ENCODE peak calls at places on chromosomes 6 and 20, in four cellular contexts. One of them, this sample, is unnamed. For H3K36me3 and H3K4me1, the result is how much of the 10 kb centered on the place peaks cover.

GRCh38 chr6:121365499-121366183 is 31.4 kb upstream of the TBC1D32 start:
- DNase-seq in spleen: no peak
- DNase-seq in lower lobe of right lung: no peak
- DNase-seq in H1: no peak
- DNase-seq in this sample: no peak

GRCh38 chr6:67736161-67736560 is 898.9 kb upstream of the ADGRB3 start:
- DNase-seq in spleen: no peak
- DNase-seq in lower lobe of right lung: no peak
- DNase-seq in H1: no peak
- DNase-seq in this sample: no peak

GRCh38 chr6:89048286-89048923 is 32.1 kb upstream of the PNRC1 start:
- DNase-seq in H1: no peak
- DNase-seq in spleen: no peak
- DNase-seq in lower lobe of right lung: no peak
- DNase-seq in this sample: no peak

GRCh38 chr6:47161176-47161687 is 119.1 kb upstream of the ADGRF1 start:
- DNase-seq in H1: no peak
- DNase-seq in lower lobe of right lung: no peak
- DNase-seq in spleen: no peak
- DNase-seq in this sample: no peak

GRCh38 chr6:44386364-44386928 is 1.1 kb upstream of the CDC5L start:
- DNase-seq in lower lobe of right lung: peak
- DNase-seq in spleen: no peak
- DNase-seq in H1: no peak
- DNase-seq in this sample: no peak

GRCh38 chr6:17277256-17277655 is 3.9 kb upstream of the RBM24 start:
- DNase-seq in lower lobe of right lung: no peak
- DNase-seq in spleen: no peak
- DNase-seq in H1: no peak
- DNase-seq in this sample: no peak

GRCh38 chr6:146876271-146877151 is 277.7 kb downstream of the ADGB start:
- DNase-seq in H1: no peak
- DNase-seq in spleen: no peak
- DNase-seq in lower lobe of right lung: no peak
- DNase-seq in this sample: no peak

GRCh38 chr6:43750622-43751021 is 19.4 kb upstream of the VEGFA start:
- DNase-seq in spleen: no peak
- DNase-seq in H1: no peak
- DNase-seq in lower lobe of right lung: no peak
- DNase-seq in this sample: no peak

GRCh38 chr6:130473886-130474285 is 108.1 kb downstream of the TMEM200A start:
- DNase-seq in lower lobe of right lung: no peak
- DNase-seq in spleen: no peak
- DNase-seq in H1: no peak
- DNase-seq in this sample: no peak

GRCh38 chr6:31713991-31714684 is 1.0 kb upstream of the LY6G6D start:
- DNase-seq in lower lobe of right lung: no peak
- DNase-seq in spleen: no peak
- DNase-seq in H1: no peak
- DNase-seq in this sample: no peak

GRCh38 chr6:26309731-26310142 is 55.3 kb upstream of the BTN3A2 start:
- DNase-seq in H1: no peak
- DNase-seq in spleen: no peak
- DNase-seq in lower lobe of right lung: no peak
- DNase-seq in this sample: no peak

GRCh38 chr20:432208-432607 is 24.1 kb downstream of the RBCK1 start:
- DNase-seq in H1: no peak
- DNase-seq in spleen: no peak
- DNase-seq in lower lobe of right lung: no peak
- DNase-seq in this sample: no peak
- H3K36me3 ChIP-seq in H1: under half
- H3K36me3 ChIP-seq in spleen: half or more
- H3K36me3 ChIP-seq in lower lobe of right lung: half or more
- H3K36me3 ChIP-seq in this sample: under half

GRCh38 chr6:132404330-132404729 is 3.1 kb upstream of the MOXD1 start:
- DNase-seq in H1: no peak
- DNase-seq in spleen: no peak
- DNase-seq in lower lobe of right lung: no peak
- DNase-seq in this sample: no peak

GRCh38 chr6:132401941-132402275 is 633 bp upstream of the MOXD1 start:
- DNase-seq in H1: no peak
- DNase-seq in spleen: no peak
- DNase-seq in lower lobe of right lung: no peak
- DNase-seq in this sample: no peak

GRCh38 chr6:132401120-132401940 is at the start of gene MOXD1:
- DNase-seq in H1: no peak
- DNase-seq in lower lobe of right lung: no peak
- DNase-seq in spleen: peak
- DNase-seq in this sample: peak

GRCh38 chr6:132405143-132405915 is 4.1 kb upstream of the MOXD1 start:
- DNase-seq in H1: no peak
- DNase-seq in lower lobe of right lung: no peak
- DNase-seq in spleen: no peak
- DNase-seq in this sample: no peak

GRCh38 chr6:132404736-132405135 is 3.5 kb upstream of the MOXD1 start:
- DNase-seq in spleen: no peak
- DNase-seq in lower lobe of right lung: no peak
- DNase-seq in H1: no peak
- DNase-seq in this sample: no peak
- H3K4me3 ChIP-seq in spleen: no peak
- H3K4me3 ChIP-seq in lower lobe of right lung: no peak
- H3K4me3 ChIP-seq in H1: no peak
- H3K4me3 ChIP-seq in this sample: no peak

DNA sequence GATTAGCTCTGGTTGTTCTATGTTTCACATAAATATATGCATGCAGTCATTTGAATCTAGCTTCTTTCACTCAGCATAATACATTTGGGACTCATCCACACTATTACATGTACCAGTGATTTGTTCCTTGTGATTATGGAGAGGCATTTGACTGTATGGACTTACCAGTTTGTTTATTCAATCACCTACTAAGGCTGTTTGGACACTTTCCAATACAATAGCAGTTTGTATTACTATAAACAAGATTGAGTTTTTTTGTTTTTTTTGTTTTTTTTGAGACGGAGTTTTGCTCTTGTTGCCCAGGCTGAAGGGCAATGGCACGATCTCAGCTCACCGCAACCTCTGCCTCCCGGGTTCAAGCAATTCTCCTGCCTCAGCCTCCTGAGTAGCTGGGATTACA is 109.8 kb upstream of the DST start:
- DNase-seq in spleen: no peak
- DNase-seq in lower lobe of right lung: no peak
- DNase-seq in H1: no peak
- DNase-seq in this sample: no peak
- H3K4me1 ChIP-seq in spleen: under half
- H3K4me1 ChIP-seq in lower lobe of right lung: under half
- H3K4me1 ChIP-seq in H1: under half
- H3K4me1 ChIP-seq in this sample: under half

GRCh38 chr20:44904377-44904776 is 5.5 kb upstream of the PABPC1L start:
- DNase-seq in spleen: no peak
- DNase-seq in lower lobe of right lung: no peak
- DNase-seq in H1: no peak
- DNase-seq in this sample: no peak
- H3K36me3 ChIP-seq in spleen: half or more
- H3K36me3 ChIP-seq in lower lobe of right lung: half or more
- H3K36me3 ChIP-seq in H1: under half
- H3K36me3 ChIP-seq in this sample: under half

DNA sequence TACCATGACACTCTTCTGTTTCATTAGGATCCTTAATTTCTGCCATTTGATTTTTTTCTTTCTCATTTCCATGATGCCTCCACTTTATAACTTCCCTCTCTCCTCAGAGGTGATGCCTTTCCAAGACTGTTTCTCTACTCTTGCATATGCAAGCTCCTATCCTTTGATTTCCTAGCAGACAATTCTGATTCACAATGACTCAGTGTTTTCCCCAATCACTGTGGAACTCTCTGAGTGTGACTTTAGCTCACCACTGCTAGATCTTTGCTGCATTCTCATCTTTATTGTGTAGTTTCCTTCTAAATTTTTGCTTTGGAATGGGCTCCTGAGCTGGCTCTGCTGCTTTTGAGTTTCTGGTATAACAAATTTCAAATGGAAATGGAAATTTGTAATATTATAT is 184.9 kb downstream of the TINAG start:
- DNase-seq in lower lobe of right lung: no peak
- DNase-seq in H1: no peak
- DNase-seq in spleen: no peak
- DNase-seq in this sample: no peak
- H3K4me3 ChIP-seq in lower lobe of right lung: no peak
- H3K4me3 ChIP-seq in H1: no peak
- H3K4me3 ChIP-seq in spleen: no peak
- H3K4me3 ChIP-seq in this sample: no peak

GRCh38 chr6:40444307-40444706 is 142.9 kb downstream of the LRFN2 start:
- DNase-seq in H1: no peak
- DNase-seq in spleen: no peak
- DNase-seq in lower lobe of right lung: no peak
- DNase-seq in this sample: no peak
- H3K4me1 ChIP-seq in H1: under half
- H3K4me1 ChIP-seq in spleen: under half
- H3K4me1 ChIP-seq in lower lobe of right lung: under half
- H3K4me1 ChIP-seq in this sample: under half

DNA sequence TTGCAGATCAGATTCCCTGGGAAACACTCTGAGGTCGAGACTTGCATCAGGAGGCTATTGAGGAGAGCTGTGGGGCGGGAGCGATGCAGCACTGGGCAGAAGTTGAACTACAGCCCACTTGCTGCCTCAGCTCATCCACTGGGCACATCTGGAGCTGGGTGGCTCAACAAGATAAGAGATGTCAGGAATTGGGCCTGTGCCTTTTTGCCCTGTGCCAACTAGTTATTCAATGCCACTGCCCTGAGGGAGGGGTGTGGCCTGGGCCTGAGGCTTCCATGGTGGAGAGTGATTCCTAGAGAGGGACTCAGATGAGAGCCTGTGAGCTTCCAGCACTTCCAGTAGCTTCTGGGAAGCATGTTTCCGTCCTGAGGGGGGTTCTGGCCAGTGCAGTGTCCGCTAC is 32.7 kb downstream of the BRPF3 start:
- DNase-seq in lower lobe of right lung: no peak
- DNase-seq in spleen: no peak
- DNase-seq in H1: no peak
- DNase-seq in this sample: no peak
- H3K36me3 ChIP-seq in lower lobe of right lung: half or more
- H3K36me3 ChIP-seq in spleen: half or more
- H3K36me3 ChIP-seq in H1: under half
- H3K36me3 ChIP-seq in this sample: under half

DNA sequence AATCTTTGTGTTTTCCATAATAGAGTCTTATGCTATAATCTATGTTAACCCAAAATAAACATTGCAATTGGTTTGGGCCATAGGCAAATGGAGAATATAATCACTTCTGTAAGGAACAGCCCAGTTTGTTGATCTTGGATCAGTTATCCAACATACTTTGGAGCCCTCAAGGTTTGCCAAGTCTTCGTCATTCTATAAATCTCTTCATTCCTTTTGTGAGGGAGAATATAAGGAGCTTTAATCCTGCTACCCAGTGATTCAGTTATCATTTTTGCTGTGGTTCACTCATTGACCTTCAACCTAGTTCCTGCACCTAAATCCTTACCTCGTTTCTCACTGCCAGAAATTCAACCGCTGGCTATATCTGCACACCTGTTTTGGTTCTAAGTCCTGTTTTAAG is 500.3 kb upstream of the PTCHD4 start:
- DNase-seq in H1: no peak
- DNase-seq in lower lobe of right lung: no peak
- DNase-seq in spleen: no peak
- DNase-seq in this sample: no peak
- H3K4me3 ChIP-seq in H1: no peak
- H3K4me3 ChIP-seq in lower lobe of right lung: no peak
- H3K4me3 ChIP-seq in spleen: no peak
- H3K4me3 ChIP-seq in this sample: no peak

DNA sequence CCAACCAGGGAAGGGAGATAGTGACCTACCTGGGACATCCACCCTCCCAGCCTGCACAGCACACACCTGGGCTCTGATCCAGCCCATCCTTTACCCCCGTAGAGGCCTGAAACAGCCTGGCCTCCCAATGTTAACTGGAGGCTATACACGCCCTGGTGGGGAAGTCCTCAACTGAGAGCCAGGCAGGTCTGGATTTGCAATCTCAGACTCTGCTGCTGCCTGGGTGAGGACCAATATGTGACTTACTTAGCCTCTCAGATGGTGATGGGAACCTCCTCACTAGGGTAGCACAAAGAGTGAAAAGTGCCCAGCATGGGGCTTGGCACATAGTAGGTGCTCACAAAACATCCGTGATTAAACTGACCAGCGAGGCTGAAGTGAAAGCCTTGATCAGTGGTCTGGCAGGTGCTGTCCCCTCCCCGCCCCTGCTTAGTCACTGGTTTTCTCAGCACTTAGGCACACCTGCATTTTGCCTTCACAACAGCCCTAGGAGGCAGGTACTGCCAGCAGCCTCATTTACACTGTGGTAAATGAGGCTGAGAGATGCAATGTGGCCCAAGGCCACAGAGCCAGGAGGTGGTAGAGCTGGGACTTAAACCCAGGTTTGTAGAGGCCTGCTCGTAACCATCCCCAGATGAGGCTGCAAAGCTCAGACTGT is 12.4 kb downstream of the PEDS1 start:
- DNase-seq in H1: no peak
- DNase-seq in spleen: no peak
- DNase-seq in lower lobe of right lung: no peak
- DNase-seq in this sample: no peak
- H3K4me1 ChIP-seq in H1: under half
- H3K4me1 ChIP-seq in spleen: half or more
- H3K4me1 ChIP-seq in lower lobe of right lung: half or more
- H3K4me1 ChIP-seq in this sample: under half

GRCh38 chr20:51451484-51451883 is 91.0 kb downstream of the NFATC2 start:
- DNase-seq in lower lobe of right lung: no peak
- DNase-seq in spleen: no peak
- DNase-seq in H1: no peak
- DNase-seq in this sample: no peak
- H3K36me3 ChIP-seq in lower lobe of right lung: under half
- H3K36me3 ChIP-seq in spleen: under half
- H3K36me3 ChIP-seq in H1: under half
- H3K36me3 ChIP-seq in this sample: under half

This sample was measured in testis.